ENCODE peak calls at places on chromosomes 2 and 18, in six cellular contexts. One of them, this sample, is unnamed.

GRCh38 chr2:229363126-229363814 is 92.2 kb upstream of the PID1 start:
- DNase-seq in astrocyte: peak; percentile 50
- DNase-seq in ovary: no peak
- DNase-seq in substantia nigra: no peak
- DNase-seq in psoas muscle: no peak
- DNase-seq in naive thymus-derived CD4-positive, alpha-beta T cell: no peak
- DNase-seq in this sample: peak; percentile 12

GRCh38 chr18:3889803-3890202 is 439.8 kb downstream of the TGIF1 start:
- DNase-seq in astrocyte: peak; percentile 91
- DNase-seq in ovary: no peak
- DNase-seq in substantia nigra: no peak
- DNase-seq in psoas muscle: no peak
- DNase-seq in naive thymus-derived CD4-positive, alpha-beta T cell: no peak
- DNase-seq in this sample: no peak

GRCh38 chr2:169818241-169818640 is 6.5 kb downstream of the METTL5 start:
- DNase-seq in astrocyte: no peak
- DNase-seq in ovary: no peak
- DNase-seq in substantia nigra: no peak
- DNase-seq in psoas muscle: no peak
- DNase-seq in naive thymus-derived CD4-positive, alpha-beta T cell: no peak
- DNase-seq in this sample: peak; percentile 46

GRCh38 chr2:85850451-85850850 is 38.3 kb downstream of the ST3GAL5 start:
- DNase-seq in astrocyte: no peak
- DNase-seq in ovary: no peak
- DNase-seq in substantia nigra: no peak
- DNase-seq in psoas muscle: no peak
- DNase-seq in naive thymus-derived CD4-positive, alpha-beta T cell: no peak
- DNase-seq in this sample: no peak

GRCh38 chr2:182911813-182912517 is 45.5 kb upstream of the FRZB start:
- DNase-seq in astrocyte: peak; percentile 14
- DNase-seq in ovary: no peak
- DNase-seq in substantia nigra: no peak
- DNase-seq in psoas muscle: no peak
- DNase-seq in naive thymus-derived CD4-positive, alpha-beta T cell: no peak
- DNase-seq in this sample: no peak

GRCh38 chr2:161030260-161031063 is 129.8 kb upstream of the TANK start:
- DNase-seq in astrocyte: peak; percentile 99
- DNase-seq in ovary: peak; percentile 60
- DNase-seq in substantia nigra: no peak
- DNase-seq in psoas muscle: peak; percentile 55
- DNase-seq in naive thymus-derived CD4-positive, alpha-beta T cell: no peak
- DNase-seq in this sample: peak; percentile 93

GRCh38 chr18:21191596-21192307 is 50.3 kb upstream of the GREB1L start:
- DNase-seq in astrocyte: peak; percentile 37
- DNase-seq in ovary: peak; percentile 25
- DNase-seq in substantia nigra: peak; percentile 25
- DNase-seq in psoas muscle: peak; percentile 59
- DNase-seq in naive thymus-derived CD4-positive, alpha-beta T cell: no peak
- DNase-seq in this sample: no peak

GRCh38 chr2:10344105-10345066 is 41.7 kb downstream of the HPCAL1 start:
- DNase-seq in astrocyte: no peak
- DNase-seq in ovary: no peak
- DNase-seq in substantia nigra: no peak
- DNase-seq in psoas muscle: peak; percentile 31
- DNase-seq in naive thymus-derived CD4-positive, alpha-beta T cell: no peak
- DNase-seq in this sample: no peak

GRCh38 chr2:134957477-134957876 is 38.9 kb downstream of the CCNT2 start:
- DNase-seq in astrocyte: no peak
- DNase-seq in ovary: no peak
- DNase-seq in substantia nigra: no peak
- DNase-seq in psoas muscle: no peak
- DNase-seq in naive thymus-derived CD4-positive, alpha-beta T cell: no peak
- DNase-seq in this sample: no peak

GRCh38 chr18:35143615-35144596 is 96.9 kb upstream of the ZNF397 start:
- DNase-seq in astrocyte: peak; percentile 32
- DNase-seq in ovary: peak; percentile 64
- DNase-seq in substantia nigra: no peak
- DNase-seq in psoas muscle: peak; percentile 65
- DNase-seq in naive thymus-derived CD4-positive, alpha-beta T cell: peak; percentile 42
- DNase-seq in this sample: no peak

GRCh38 chr2:37713258-37713700 is 41.8 kb upstream of the CDC42EP3 start:
- DNase-seq in astrocyte: peak; percentile 94
- DNase-seq in ovary: no peak
- DNase-seq in substantia nigra: no peak
- DNase-seq in psoas muscle: no peak
- DNase-seq in naive thymus-derived CD4-positive, alpha-beta T cell: no peak
- DNase-seq in this sample: no peak

GRCh38 chr2:126527836-126528490 is 128.0 kb upstream of the GYPC start:
- DNase-seq in astrocyte: peak; percentile 1
- DNase-seq in ovary: peak; percentile 74
- DNase-seq in substantia nigra: no peak
- DNase-seq in psoas muscle: peak; percentile 70
- DNase-seq in naive thymus-derived CD4-positive, alpha-beta T cell: peak; percentile 69
- DNase-seq in this sample: no peak

GRCh38 chr2:239035997-239036731 is 188.3 kb downstream of the TWIST2 start:
- DNase-seq in astrocyte: no peak
- DNase-seq in ovary: no peak
- DNase-seq in substantia nigra: no peak
- DNase-seq in psoas muscle: peak; percentile 40
- DNase-seq in naive thymus-derived CD4-positive, alpha-beta T cell: no peak
- DNase-seq in this sample: no peak

GRCh38 chr2:220705678-220706077 is 866.4 kb downstream of the EPHA4 start:
- DNase-seq in astrocyte: no peak
- DNase-seq in ovary: no peak
- DNase-seq in substantia nigra: no peak
- DNase-seq in psoas muscle: no peak
- DNase-seq in naive thymus-derived CD4-positive, alpha-beta T cell: no peak
- DNase-seq in this sample: no peak

GRCh38 chr2:11749646-11750349 is 3.4 kb downstream of the LPIN1 start:
- DNase-seq in astrocyte: no peak
- DNase-seq in ovary: peak; percentile 62
- DNase-seq in substantia nigra: no peak
- DNase-seq in psoas muscle: no peak
- DNase-seq in naive thymus-derived CD4-positive, alpha-beta T cell: no peak
- DNase-seq in this sample: no peak

GRCh38 chr2:97910403-97911209 is 85.1 kb downstream of the TMEM131 start:
- DNase-seq in astrocyte: peak; percentile 40
- DNase-seq in ovary: no peak
- DNase-seq in substantia nigra: no peak
- DNase-seq in psoas muscle: no peak
- DNase-seq in naive thymus-derived CD4-positive, alpha-beta T cell: no peak
- DNase-seq in this sample: no peak

GRCh38 chr2:222859786-222860726 is 780 bp upstream of the ACSL3 start:
- DNase-seq in astrocyte: no peak
- DNase-seq in ovary: peak; percentile 51
- DNase-seq in substantia nigra: no peak
- DNase-seq in psoas muscle: peak; percentile 71
- DNase-seq in naive thymus-derived CD4-positive, alpha-beta T cell: no peak
- DNase-seq in this sample: peak; percentile 92

GRCh38 chr18:49898421-49898820 is 85.1 kb upstream of the ACAA2 start:
- DNase-seq in astrocyte: peak; percentile 57
- DNase-seq in ovary: peak; percentile 23
- DNase-seq in substantia nigra: no peak
- DNase-seq in psoas muscle: no peak
- DNase-seq in naive thymus-derived CD4-positive, alpha-beta T cell: peak; percentile 56
- DNase-seq in this sample: no peak

GRCh38 chr2:146814971-146815370 is 1029.9 kb upstream of the ACVR2A start:
- DNase-seq in astrocyte: no peak
- DNase-seq in ovary: no peak
- DNase-seq in substantia nigra: no peak
- DNase-seq in psoas muscle: no peak
- DNase-seq in naive thymus-derived CD4-positive, alpha-beta T cell: no peak
- DNase-seq in this sample: no peak

GRCh38 chr18:57447154-57447621 is 12.0 kb downstream of the ONECUT2 start:
- DNase-seq in astrocyte: peak; percentile 8
- DNase-seq in ovary: no peak
- DNase-seq in substantia nigra: no peak
- DNase-seq in psoas muscle: no peak
- DNase-seq in naive thymus-derived CD4-positive, alpha-beta T cell: no peak
- DNase-seq in this sample: no peak

GRCh38 chr18:47883771-47884413 is 46.6 kb downstream of the SMAD2 start:
- DNase-seq in astrocyte: peak; percentile 81
- DNase-seq in ovary: no peak
- DNase-seq in substantia nigra: no peak
- DNase-seq in psoas muscle: no peak
- DNase-seq in naive thymus-derived CD4-positive, alpha-beta T cell: no peak
- DNase-seq in this sample: peak; percentile 73

GRCh38 chr2:98713332-98714015 is 17.5 kb downstream of the MGAT4A start:
- DNase-seq in astrocyte: no peak
- DNase-seq in ovary: no peak
- DNase-seq in substantia nigra: no peak
- DNase-seq in psoas muscle: no peak
- DNase-seq in naive thymus-derived CD4-positive, alpha-beta T cell: no peak
- DNase-seq in this sample: no peak

GRCh38 chr2:12722445-12723316 is 5.9 kb downstream of the TRIB2 start:
- DNase-seq in astrocyte: no peak
- DNase-seq in ovary: no peak
- DNase-seq in substantia nigra: no peak
- DNase-seq in psoas muscle: no peak
- DNase-seq in naive thymus-derived CD4-positive, alpha-beta T cell: no peak
- DNase-seq in this sample: no peak

GRCh38 chr2:188332619-188333018 is 40.9 kb downstream of the GULP1 start:
- DNase-seq in astrocyte: no peak
- DNase-seq in ovary: no peak
- DNase-seq in substantia nigra: no peak
- DNase-seq in psoas muscle: no peak
- DNase-seq in naive thymus-derived CD4-positive, alpha-beta T cell: no peak
- DNase-seq in this sample: no peak

GRCh38 chr2:20584637-20585321 is 66.1 kb downstream of the HS1BP3 start:
- DNase-seq in astrocyte: peak; percentile 99
- DNase-seq in ovary: peak; percentile 71
- DNase-seq in substantia nigra: peak; percentile 27
- DNase-seq in psoas muscle: peak; percentile 54
- DNase-seq in naive thymus-derived CD4-positive, alpha-beta T cell: no peak
- DNase-seq in this sample: no peak

GRCh38 chr2:191677091-191677645 is 768 bp upstream of the NABP1 start:
- DNase-seq in astrocyte: peak; percentile 96
- DNase-seq in ovary: no peak
- DNase-seq in substantia nigra: no peak
- DNase-seq in psoas muscle: no peak
- DNase-seq in naive thymus-derived CD4-positive, alpha-beta T cell: no peak
- DNase-seq in this sample: no peak

GRCh38 chr2:121697108-121697631 is 39.5 kb downstream of the NIFK start:
- DNase-seq in astrocyte: peak; percentile 3
- DNase-seq in ovary: no peak
- DNase-seq in substantia nigra: no peak
- DNase-seq in psoas muscle: no peak
- DNase-seq in naive thymus-derived CD4-positive, alpha-beta T cell: no peak
- DNase-seq in this sample: no peak

GRCh38 chr18:45562567-45563479 is 52.5 kb upstream of the SLC14A2 start:
- DNase-seq in astrocyte: no peak
- DNase-seq in ovary: no peak
- DNase-seq in substantia nigra: no peak
- DNase-seq in psoas muscle: peak; percentile 64
- DNase-seq in naive thymus-derived CD4-positive, alpha-beta T cell: no peak
- DNase-seq in this sample: no peak

GRCh38 chr2:223058952-223059716 is 7.1 kb downstream of the KCNE4 start:
- DNase-seq in astrocyte: peak; percentile 54
- DNase-seq in ovary: no peak
- DNase-seq in substantia nigra: no peak
- DNase-seq in psoas muscle: no peak
- DNase-seq in naive thymus-derived CD4-positive, alpha-beta T cell: no peak
- DNase-seq in this sample: no peak

GRCh38 chr2:174634130-174635014 is 36.8 kb upstream of the WIPF1 start:
- DNase-seq in astrocyte: no peak
- DNase-seq in ovary: no peak
- DNase-seq in substantia nigra: no peak
- DNase-seq in psoas muscle: no peak
- DNase-seq in naive thymus-derived CD4-positive, alpha-beta T cell: peak; percentile 56
- DNase-seq in this sample: no peak

GRCh38 chr2:234917245-234917975 is 34.4 kb upstream of the SH3BP4 start:
- DNase-seq in astrocyte: peak; percentile 48
- DNase-seq in ovary: no peak
- DNase-seq in substantia nigra: no peak
- DNase-seq in psoas muscle: no peak
- DNase-seq in naive thymus-derived CD4-positive, alpha-beta T cell: no peak
- DNase-seq in this sample: no peak
- H3K27ac ChIP-seq in astrocyte: no peak overlapping the region
- H3K27ac ChIP-seq in ovary: no peak overlapping the region
- H3K27ac ChIP-seq in substantia nigra: peak overlapping the region; percentile 90
- H3K27ac ChIP-seq in psoas muscle: no peak overlapping the region
- H3K27ac ChIP-seq in naive thymus-derived CD4-positive, alpha-beta T cell: no peak overlapping the region
- H3K27ac ChIP-seq in this sample: no peak overlapping the region

GRCh38 chr18:31273812-31274527 is 44.0 kb upstream of the DSG1 start:
- DNase-seq in astrocyte: no peak
- DNase-seq in ovary: no peak
- DNase-seq in substantia nigra: no peak
- DNase-seq in psoas muscle: no peak
- DNase-seq in naive thymus-derived CD4-positive, alpha-beta T cell: no peak
- DNase-seq in this sample: no peak
- H3K27ac ChIP-seq in astrocyte: no peak overlapping the region
- H3K27ac ChIP-seq in ovary: no peak overlapping the region
- H3K27ac ChIP-seq in substantia nigra: no peak overlapping the region
- H3K27ac ChIP-seq in psoas muscle: no peak overlapping the region
- H3K27ac ChIP-seq in naive thymus-derived CD4-positive, alpha-beta T cell: no peak overlapping the region
- H3K27ac ChIP-seq in this sample: peak overlapping the region; percentile 50

DNA sequence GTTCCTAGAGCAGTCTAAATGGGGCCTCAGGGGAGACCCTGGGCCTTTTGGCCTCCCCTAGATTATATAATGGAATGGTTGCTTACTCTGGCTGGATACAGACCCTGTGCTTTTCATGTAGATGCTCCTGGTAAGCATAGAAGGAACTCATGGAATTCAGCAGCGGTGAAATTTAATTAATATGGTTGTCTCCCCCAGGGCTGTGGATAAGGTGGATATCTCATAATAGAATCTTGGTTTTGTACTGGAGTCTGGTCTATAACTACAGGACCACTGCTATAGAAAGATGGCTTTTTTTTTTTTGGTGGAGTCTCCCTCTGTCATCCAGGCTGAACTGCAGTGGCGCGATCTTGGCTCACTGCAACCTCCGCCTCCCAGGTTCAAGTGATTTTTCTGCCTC is 84.5 kb downstream of the HRH4 start:
- DNase-seq in astrocyte: no peak
- DNase-seq in ovary: no peak
- DNase-seq in substantia nigra: no peak
- DNase-seq in psoas muscle: no peak
- DNase-seq in naive thymus-derived CD4-positive, alpha-beta T cell: no peak
- DNase-seq in this sample: no peak
- H3K27ac ChIP-seq in astrocyte: no peak overlapping the region
- H3K27ac ChIP-seq in ovary: no peak overlapping the region
- H3K27ac ChIP-seq in substantia nigra: no peak overlapping the region
- H3K27ac ChIP-seq in psoas muscle: no peak overlapping the region
- H3K27ac ChIP-seq in naive thymus-derived CD4-positive, alpha-beta T cell: no peak overlapping the region
- H3K27ac ChIP-seq in this sample: no peak overlapping the region

DNA sequence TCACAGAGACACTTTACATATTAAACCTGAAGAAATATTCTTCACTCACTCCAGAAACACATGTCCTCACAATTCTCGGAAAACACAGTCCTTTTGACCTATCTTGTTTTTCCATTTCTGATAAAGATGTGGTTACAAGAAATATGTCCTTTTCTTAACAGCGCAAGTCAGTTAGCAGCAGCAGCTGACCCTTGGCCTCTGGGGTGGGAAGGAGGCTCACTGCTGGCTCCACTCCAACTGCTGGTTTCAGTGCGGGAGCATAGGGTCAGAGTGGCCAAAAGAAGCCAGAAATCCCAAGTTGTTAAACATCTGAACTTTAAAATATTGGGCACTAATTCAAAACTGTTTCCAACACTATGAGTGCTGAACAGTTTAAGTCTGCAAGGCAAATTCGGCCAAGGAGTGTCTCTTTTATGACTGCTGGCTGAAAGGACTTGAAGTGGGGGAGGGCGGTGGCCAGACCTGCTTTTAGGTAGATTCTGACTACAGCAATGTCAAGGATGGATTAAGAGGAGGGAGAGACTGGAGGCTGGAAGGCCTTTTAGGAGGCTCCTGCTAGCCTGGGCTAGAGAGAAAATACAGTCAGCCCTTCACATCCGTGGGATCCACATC is 12.3 kb upstream of the TMEM214 start:
- DNase-seq in astrocyte: no peak
- DNase-seq in ovary: peak; percentile 81
- DNase-seq in substantia nigra: no peak
- DNase-seq in psoas muscle: peak; percentile 69
- DNase-seq in naive thymus-derived CD4-positive, alpha-beta T cell: no peak
- DNase-seq in this sample: no peak
- H3K27ac ChIP-seq in astrocyte: no peak overlapping the region
- H3K27ac ChIP-seq in ovary: peak overlapping the region; percentile 74
- H3K27ac ChIP-seq in substantia nigra: no peak overlapping the region
- H3K27ac ChIP-seq in psoas muscle: peak overlapping the region; percentile 19
- H3K27ac ChIP-seq in naive thymus-derived CD4-positive, alpha-beta T cell: no peak overlapping the region
- H3K27ac ChIP-seq in this sample: no peak overlapping the region

This sample was measured in epithelial cell of prostate.